ENCODE peak calls at places on chromosome 14, in seven cellular contexts. Y, P, R, L, V, A and K are unnamed samples.

GRCh38 chr14:95527392-95528002 is 7.4 kb upstream of the GLRX5 start:
- DNase-seq in L (no peak), P (peak), R (peak), A (peak), V (no peak), Y (no peak), K (peak)

GRCh38 chr14:38958589-38958988 is 144.4 kb downstream of the SEC23A start:
- DNase-seq in A (peak), V (no peak), P (peak), Y (no peak), L (no peak), R (peak), K (no peak)

GRCh38 chr14:56129941-56130340 is 11.7 kb downstream of the PELI2 start:
- DNase-seq in A (no peak), R (no peak), L (no peak), Y (peak), V (no peak), P (peak), K (no peak)

GRCh38 chr14:100031506-100032281 is 33.5 kb upstream of the EVL start:
- DNase-seq in V (no peak), Y (no peak), A (peak), P (peak), R (no peak), L (no peak), K (peak)

GRCh38 chr14:38882533-38882932 is 220.5 kb downstream of the SEC23A start:
- DNase-seq in L (no peak), P (no peak), R (no peak), Y (no peak), A (peak), V (no peak), K (no peak)

GRCh38 chr14:35046751-35047536 is 872 bp downstream of the FAM177A1 start:
- DNase-seq in L (no peak), A (peak), Y (no peak), R (peak), V (no peak), P (peak), K (no peak)

GRCh38 chr14:72500234-72500838 is 393.6 kb downstream of the DPF3 start:
- DNase-seq in R (no peak), A (no peak), Y (no peak), P (no peak), V (no peak), L (no peak), K (no peak)

GRCh38 chr14:59305231-59305630 is 116.8 kb downstream of the DAAM1 start:
- DNase-seq in V (no peak), A (no peak), Y (no peak), R (no peak), L (no peak), P (no peak), K (peak)

GRCh38 chr14:96275182-96276112 is 19.4 kb downstream of the BDKRB1 start:
- DNase-seq in Y (peak), V (no peak), R (peak), P (peak), L (peak), A (peak), K (peak)

GRCh38 chr14:74510955-74511354 is 17.4 kb downstream of the ISCA2 start:
- DNase-seq in L (no peak), Y (no peak), P (peak), A (peak), V (no peak), R (no peak), K (peak)

GRCh38 chr14:102777711-102778615 is 714 bp downstream of the TRAF3 start:
- DNase-seq in V (no peak), Y (peak), A (peak), L (peak), P (peak), R (peak), K (peak)

GRCh38 chr14:74302160-74302628 is 540 bp downstream of the ABCD4 start:
- DNase-seq in R (peak), P (peak), Y (no peak), A (peak), V (no peak), L (no peak), K (peak)

GRCh38 chr14:53608369-53608768 is 348.3 kb downstream of the BMP4 start:
- DNase-seq in V (no peak), P (no peak), R (no peak), A (peak), Y (no peak), L (no peak), K (no peak)

GRCh38 chr14:69600304-69600891 is 11.0 kb upstream of the SUSD6 start:
- DNase-seq in P (no peak), V (no peak), R (no peak), Y (no peak), L (no peak), A (no peak), K (no peak)

GRCh38 chr14:35043046-35043445 is 3.0 kb upstream of the FAM177A1 start:
- DNase-seq in Y (no peak), V (no peak), A (no peak), R (no peak), P (no peak), L (no peak), K (no peak)

GRCh38 chr14:75609606-75610476 is 31.4 kb downstream of the FLVCR2 start:
- DNase-seq in Y (no peak), L (no peak), P (peak), V (no peak), R (no peak), A (peak), K (peak)

GRCh38 chr14:101233861-101234587 is 327.3 kb upstream of the DIO3 start:
- DNase-seq in R (no peak), A (no peak), Y (no peak), L (no peak), P (no peak), V (no peak), K (no peak)

GRCh38 chr14:102056694-102057442 is 30.0 kb downstream of the HSP90AA1 start:
- DNase-seq in P (no peak), R (no peak), L (no peak), Y (no peak), A (no peak), V (no peak), K (no peak)

GRCh38 chr14:78530078-78530477 is 359.9 kb downstream of the NRXN3 start:
- DNase-seq in Y (no peak), A (peak), P (peak), R (no peak), L (no peak), V (no peak), K (no peak)

GRCh38 chr14:39977198-39977597 is 545.0 kb upstream of the FBXO33 start:
- DNase-seq in A (peak), L (no peak), V (no peak), P (no peak), Y (no peak), R (no peak), K (no peak)

GRCh38 chr14:29905549-29905948 is 22.1 kb downstream of the PRKD1 start:
- DNase-seq in L (no peak), R (no peak), P (no peak), V (no peak), A (peak), Y (no peak), K (no peak)

GRCh38 chr14:92737619-92738188 is 10.7 kb downstream of the LGMN start:
- DNase-seq in R (no peak), L (no peak), P (no peak), Y (no peak), V (no peak), A (no peak), K (no peak)

GRCh38 chr14:24437020-24437735 is 5.4 kb downstream of the SDR39U1 start:
- DNase-seq in P (no peak), L (no peak), R (no peak), Y (no peak), V (no peak), A (no peak), K (no peak)

GRCh38 chr14:74521756-74522155 is 28.2 kb downstream of the ISCA2 start:
- DNase-seq in V (no peak), A (no peak), L (no peak), R (no peak), Y (no peak), P (no peak), K (no peak)

GRCh38 chr14:77342726-77343397 is 22.0 kb downstream of the GSTZ1 start:
- DNase-seq in Y (no peak), L (no peak), R (no peak), P (no peak), A (no peak), V (no peak), K (no peak)

GRCh38 chr14:60349663-60350365 is 100.8 kb downstream of the PPM1A start:
- DNase-seq in P (peak), A (peak), L (no peak), Y (no peak), V (no peak), R (peak), K (peak)

GRCh38 chr14:99666533-99666932 is 17.6 kb upstream of the CYP46A1 start:
- DNase-seq in R (no peak), L (no peak), V (no peak), Y (no peak), A (no peak), P (no peak), K (no peak)

GRCh38 chr14:35414365-35414764 is 9.8 kb upstream of the NFKBIA start:
- DNase-seq in R (no peak), P (peak), L (no peak), V (no peak), Y (no peak), A (peak), K (no peak)

GRCh38 chr14:68703093-68703492 is 89.8 kb downstream of the ZFP36L1 start:
- DNase-seq in Y (no peak), L (no peak), P (peak), V (no peak), A (peak), R (no peak), K (peak)

GRCh38 chr14:23483216-23483854 is 13.8 kb downstream of the NGDN start:
- DNase-seq in L (no peak), Y (no peak), P (peak), R (peak), V (no peak), A (no peak), K (peak)

GRCh38 chr14:74975059-74975810 is 19.8 kb upstream of the PGF start:
- DNase-seq in R (no peak), P (peak), L (no peak), A (no peak), Y (peak), V (no peak), K (no peak)

GRCh38 chr14:59474172-59474571 is 9.0 kb upstream of the GPR135 start:
- DNase-seq in Y (no peak), P (peak), L (no peak), V (no peak), R (no peak), A (peak), K (no peak)

GRCh38 chr14:101246894-101247853 is 314.1 kb upstream of the DIO3 start:
- DNase-seq in V (no peak), A (no peak), L (no peak), R (no peak), P (no peak), Y (no peak), K (no peak)

GRCh38 chr14:93772263-93772662 is 16.0 kb downstream of the PRIMA1 start:
- DNase-seq in R (no peak), P (no peak), V (no peak), A (no peak), Y (no peak), L (no peak), K (no peak)

GRCh38 chr14:28768549-28768870 is 1.9 kb downstream of the FOXG1 start:
- DNase-seq in L (no peak), R (no peak), Y (no peak), A (no peak), V (no peak), P (no peak), K (no peak)

GRCh38 chr14:72643317-72643801 is 250.5 kb downstream of the DPF3 start:
- DNase-seq in L (no peak), R (no peak), A (peak), P (peak), Y (peak), V (no peak), K (peak)

GRCh38 chr14:77139540-77140342 is 1.9 kb downstream of the ZDHHC22 start:
- DNase-seq in V (no peak), R (peak), A (no peak), L (no peak), P (peak), Y (no peak), K (no peak)